ENCODE peak calls at places on chromosomes 6 and 20, in four cellular contexts. Y is neural progenitor cell, G is HepG2, M is AG04450. R is an unnamed sample.

GRCh38 chr6:43723737-43724295 is 36.2 kb upstream of the MRPS18A start:
- DNase-seq in G (peak), Y (peak), M (no peak), R (no peak)

GRCh38 chr6:16228709-16229665 is 9.4 kb upstream of the GMPR start:
- DNase-seq in G (no peak), M (no peak), Y (no peak), R (no peak)

GRCh38 chr6:36818741-36819140 is 20.5 kb downstream of the CPNE5 start:
- DNase-seq in Y (no peak), M (no peak), G (no peak), R (no peak)

GRCh38 chr6:27894839-27895762 is 17.1 kb downstream of the OR2B2 start:
- DNase-seq in G (peak), M (peak), Y (peak), R (no peak)

GRCh38 chr6:137692806-137693205 is 174.3 kb upstream of the TNFAIP3 start:
- DNase-seq in Y (no peak), M (no peak), G (no peak), R (no peak)

GRCh38 chr6:53734473-53735299 is 60.1 kb upstream of the LRRC1 start:
- DNase-seq in Y (peak), M (peak), G (peak), R (no peak)

GRCh38 chr20:17878912-17879602 is 89.5 kb downstream of the SNX5 start:
- DNase-seq in M (no peak), Y (no peak), G (no peak), R (no peak)

GRCh38 chr20:33332905-33333456 is 50.0 kb downstream of the BPIFB1 start:
- DNase-seq in Y (no peak), G (no peak), M (no peak), R (no peak)

GRCh38 chr6:72931325-72931903 is 293.9 kb downstream of the KHDC1L start:
- DNase-seq in G (no peak), Y (no peak), M (no peak), R (no peak)

GRCh38 chr6:16420715-16421461 is 182.5 kb downstream of the GMPR start:
- DNase-seq in M (peak), Y (no peak), G (no peak), R (no peak)

GRCh38 chr6:168333039-168333438 is 13.5 kb upstream of the DACT2 start:
- DNase-seq in Y (peak), G (peak), M (no peak), R (no peak)
- TF ChIP-seq CTCF in Y (peak), G (peak), M (no peak), R (no peak)

GRCh38 chr20:16243470-16243869 is 329.8 kb downstream of the KIF16B start:
- DNase-seq in G (peak), Y (no peak), M (no peak), R (no peak)
- TF ChIP-seq CTCF in G (peak), Y (peak), M (no peak), R (no peak)

DNA sequence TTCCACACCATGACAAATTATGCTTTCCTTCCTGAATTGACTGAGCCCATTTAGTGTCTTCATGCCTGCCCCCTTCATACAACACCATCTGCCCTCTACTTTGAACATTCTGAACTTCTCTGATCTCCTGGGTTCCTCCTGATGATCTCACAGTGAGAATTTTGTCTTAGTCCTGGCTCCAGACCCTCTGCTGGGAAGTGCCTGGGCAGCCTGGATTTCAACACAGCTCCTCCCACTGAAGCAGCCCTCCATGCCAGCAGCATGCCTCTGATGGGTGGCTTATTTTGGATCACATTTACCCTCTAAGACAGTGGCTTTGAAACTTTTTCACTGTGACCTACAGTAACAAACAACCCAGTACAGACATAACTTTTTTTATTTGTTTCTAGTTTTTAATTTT is 41.5 kb downstream of the DSE start:
- DNase-seq in G (no peak), Y (no peak), M (no peak), R (no peak)
- TF ChIP-seq CTCF in G (no peak), Y (no peak), M (no peak), R (no peak)

GRCh38 chr20:21493049-21493448 is 20.8 kb downstream of the NKX2-2 start:
- DNase-seq in Y (no peak), M (no peak), G (no peak), R (no peak)

DNA sequence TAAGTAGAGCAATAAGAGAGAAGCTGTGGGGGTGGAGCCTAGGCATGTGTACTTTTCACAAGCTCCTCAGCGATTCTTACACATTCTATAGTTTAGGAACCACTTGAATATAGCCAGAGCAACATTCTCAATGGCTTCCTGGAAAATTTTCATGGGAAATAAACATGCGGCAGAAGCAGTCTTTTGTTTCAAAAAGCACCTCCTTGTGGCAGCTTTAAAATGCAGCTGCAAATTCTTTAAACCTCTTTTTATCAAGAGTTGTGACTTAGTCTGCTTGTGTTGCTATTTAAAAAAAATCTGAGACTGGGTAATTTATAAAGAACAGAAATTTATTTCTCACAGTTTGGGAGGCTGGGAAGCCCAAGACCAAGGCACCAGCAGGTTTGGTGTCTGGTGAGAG is 23.8 kb downstream of the NKX2-2 start:
- DNase-seq in M (no peak), G (no peak), Y (no peak), R (no peak)
- TF ChIP-seq CTCF in M (peak), G (peak), Y (peak), R (no peak)

GRCh38 chr20:42678895-42679294 is 510.8 kb downstream of the PTPRT start:
- DNase-seq in M (no peak), Y (peak), G (peak), R (no peak)
- TF ChIP-seq CTCF in M (no peak), Y (peak), G (peak), R (no peak)

GRCh38 chr6:32689531-32690505 is 23.4 kb upstream of the HLA-DQB1 start:
- DNase-seq in Y (no peak), M (no peak), G (no peak), R (no peak)

GRCh38 chr6:32692019-32692418 is 25.6 kb upstream of the HLA-DQB1 start:
- DNase-seq in G (peak), Y (peak), M (no peak), R (no peak)
- TF ChIP-seq CTCF in G (peak), Y (peak), M (no peak), R (no peak)

R was measured in ascending aorta.